ENCODE peak calls at places on chromosomes 3 and 15, in nine cellular contexts. Z is stomach, F is SK-N-MC, E is sigmoid colon, K is GM23338, L is HL-60, P is K562, B is GM12892, M is GM12891. O is an unnamed sample.

GRCh38 chr15:53658827-53659226 is 100.6 kb downstream of the WDR72 start:
- DNase-seq in Z (no peak), F (no peak), E (no peak), K (no peak), L (no peak), P (no peak), B (no peak), M (no peak), O (no peak)

GRCh38 chr15:29822685-29823459 is 604 bp upstream of the TJP1 start:
- DNase-seq in Z (peak), F (no peak), E (peak), K (peak), L (no peak), P (no peak), B (no peak), M (no peak), O (peak)

GRCh38 chr3:157631468-157631867 is 128.3 kb upstream of the VEPH1 start:
- DNase-seq in Z (no peak), F (no peak), E (no peak), K (no peak), L (no peak), P (no peak), B (no peak), M (no peak), O (no peak)

GRCh38 chr3:126116526-126116925 is 32.6 kb upstream of the SLC41A3 start:
- DNase-seq in Z (no peak), F (no peak), E (no peak), K (no peak), L (no peak), P (no peak), B (no peak), M (no peak), O (no peak)

GRCh38 chr3:85838921-85839320 is 880.1 kb downstream of the CADM2 start:
- DNase-seq in Z (no peak), F (no peak), E (no peak), K (no peak), L (no peak), P (no peak), B (no peak), M (no peak), O (no peak)

GRCh38 chr15:78421241-78421994 is 16.6 kb upstream of the IREB2 start:
- DNase-seq in Z (no peak), F (no peak), E (no peak), K (no peak), L (no peak), P (no peak), B (no peak), M (no peak), O (no peak)

GRCh38 chr3:36937492-36937891 is 7.4 kb downstream of the TRANK1 start:
- DNase-seq in Z (no peak), F (no peak), E (no peak), K (no peak), L (no peak), P (no peak), B (no peak), M (no peak), O (no peak)

GRCh38 chr3:28972921-28973320 is 307.9 kb upstream of the RBMS3 start:
- DNase-seq in Z (no peak), F (no peak), E (no peak), K (no peak), L (no peak), P (no peak), B (no peak), M (no peak), O (no peak)

GRCh38 chr15:74954515-74954914 is 2.1 kb downstream of the RPP25 start:
- DNase-seq in Z (no peak), F (no peak), E (no peak), K (no peak), L (no peak), P (peak), B (no peak), M (no peak), O (no peak)

GRCh38 chr15:84721381-84721780 is 5.4 kb upstream of the SEC11A start:
- DNase-seq in Z (no peak), F (no peak), E (no peak), K (no peak), L (no peak), P (no peak), B (no peak), M (no peak), O (no peak)

GRCh38 chr3:53154731-53155320 is 6.2 kb upstream of the PRKCD start:
- DNase-seq in Z (peak), F (no peak), E (no peak), K (no peak), L (no peak), P (no peak), B (no peak), M (no peak), O (no peak)

GRCh38 chr3:62803276-62803675 is 71.9 kb downstream of the CADPS start:
- DNase-seq in Z (no peak), F (no peak), E (no peak), K (no peak), L (no peak), P (no peak), B (no peak), M (no peak), O (no peak)

GRCh38 chr3:42898896-42899675 is 6.9 kb upstream of the ZNF662 start:
- DNase-seq in Z (no peak), F (no peak), E (no peak), K (peak), L (no peak), P (no peak), B (no peak), M (no peak), O (no peak)

GRCh38 chr15:40776537-40777141 is 6.9 kb downstream of the C15orf62 start:
- DNase-seq in Z (peak), F (no peak), E (no peak), K (no peak), L (no peak), P (no peak), B (no peak), M (no peak), O (peak)

GRCh38 chr3:42778644-42779043 is 5.6 kb upstream of the CCDC13 start:
- DNase-seq in Z (no peak), F (no peak), E (no peak), K (no peak), L (no peak), P (no peak), B (no peak), M (no peak), O (no peak)

GRCh38 chr3:135325096-135325495 is 530.0 kb downstream of the EPHB1 start:
- DNase-seq in Z (peak), F (no peak), E (no peak), K (no peak), L (no peak), P (no peak), B (no peak), M (no peak), O (no peak)

GRCh38 chr3:46903341-46904302 is 26.1 kb downstream of the PTH1R start:
- DNase-seq in Z (no peak), F (no peak), E (peak), K (no peak), L (no peak), P (peak), B (no peak), M (no peak), O (no peak)

GRCh38 chr15:76330281-76330680 is 6.3 kb upstream of the ISL2 start:
- DNase-seq in Z (peak), F (no peak), E (peak), K (peak), L (peak), P (peak), B (no peak), M (no peak), O (no peak)

GRCh38 chr3:128498901-128499530 is 6.0 kb upstream of the GATA2 start:
- DNase-seq in Z (no peak), F (no peak), E (peak), K (no peak), L (no peak), P (no peak), B (no peak), M (no peak), O (no peak)

GRCh38 chr3:9548991-9549390 is 4.6 kb downstream of the LHFPL4 start:
- DNase-seq in Z (no peak), F (no peak), E (no peak), K (no peak), L (no peak), P (no peak), B (no peak), M (no peak), O (no peak)

GRCh38 chr15:99141943-99142342 is 37.1 kb downstream of the SYNM start:
- DNase-seq in Z (no peak), F (no peak), E (no peak), K (no peak), L (no peak), P (no peak), B (no peak), M (no peak), O (no peak)

GRCh38 chr3:127706785-127707351 is 34.1 kb downstream of the ABTB1 start:
- DNase-seq in Z (no peak), F (no peak), E (peak), K (no peak), L (no peak), P (peak), B (no peak), M (no peak), O (no peak)

GRCh38 chr3:161314836-161315391 is 56.4 kb downstream of the SPTSSB start:
- DNase-seq in Z (no peak), F (no peak), E (no peak), K (no peak), L (no peak), P (no peak), B (no peak), M (no peak), O (no peak)

GRCh38 chr3:108125151-108125540 is 34.3 kb upstream of the CD47 start:
- DNase-seq in Z (no peak), F (no peak), E (no peak), K (no peak), L (no peak), P (no peak), B (no peak), M (no peak), O (no peak)

GRCh38 chr3:38614091-38614490 is 35.4 kb downstream of the SCN5A start:
- DNase-seq in Z (no peak), F (no peak), E (peak), K (no peak), L (no peak), P (no peak), B (no peak), M (no peak), O (no peak)

GRCh38 chr3:178100881-178101280 is 435.4 kb upstream of the KCNMB2 start:
- DNase-seq in Z (no peak), F (peak), E (no peak), K (no peak), L (no peak), P (no peak), B (no peak), M (no peak), O (no peak)

GRCh38 chr3:120177151-120177550 is 82.9 kb upstream of the GSK3B start:
- DNase-seq in Z (no peak), F (peak), E (no peak), K (peak), L (no peak), P (no peak), B (no peak), M (no peak), O (peak)

GRCh38 chr3:73624363-73625123 is at the start of gene PDZRN3:
- DNase-seq in Z (peak), F (no peak), E (peak), K (peak), L (no peak), P (no peak), B (no peak), M (no peak), O (peak)

GRCh38 chr3:115709135-115709534 is 85.8 kb downstream of the GAP43 start:
- DNase-seq in Z (no peak), F (no peak), E (no peak), K (no peak), L (no peak), P (no peak), B (no peak), M (no peak), O (no peak)

GRCh38 chr3:10265833-10266232 is 17.6 kb downstream of the TATDN2 start:
- DNase-seq in Z (no peak), F (no peak), E (peak), K (no peak), L (no peak), P (no peak), B (no peak), M (no peak), O (no peak)

GRCh38 chr15:44033894-44034293 is 161.2 kb downstream of the FRMD5 start:
- DNase-seq in Z (no peak), F (no peak), E (no peak), K (no peak), L (no peak), P (no peak), B (no peak), M (no peak), O (no peak)

GRCh38 chr15:51494411-51495314 is 127.9 kb downstream of the DMXL2 start:
- DNase-seq in Z (no peak), F (no peak), E (no peak), K (no peak), L (no peak), P (no peak), B (no peak), M (no peak), O (no peak)

GRCh38 chr15:43800286-43801136 is at the start of gene HYPK:
- DNase-seq in Z (peak), F (peak), E (peak), K (peak), L (peak), P (peak), B (peak), M (peak), O (peak)

GRCh38 chr15:45522931-45523331 is 376 bp upstream of the SLC30A4 start:
- DNase-seq in Z (no peak), F (no peak), E (no peak), K (peak), L (no peak), P (no peak), B (no peak), M (no peak), O (peak)

GRCh38 chr15:45521596-45522167 is 873 bp downstream of the SLC30A4 start:
- DNase-seq in Z (no peak), F (no peak), E (no peak), K (peak), L (no peak), P (no peak), B (no peak), M (peak), O (peak)

DNA sequence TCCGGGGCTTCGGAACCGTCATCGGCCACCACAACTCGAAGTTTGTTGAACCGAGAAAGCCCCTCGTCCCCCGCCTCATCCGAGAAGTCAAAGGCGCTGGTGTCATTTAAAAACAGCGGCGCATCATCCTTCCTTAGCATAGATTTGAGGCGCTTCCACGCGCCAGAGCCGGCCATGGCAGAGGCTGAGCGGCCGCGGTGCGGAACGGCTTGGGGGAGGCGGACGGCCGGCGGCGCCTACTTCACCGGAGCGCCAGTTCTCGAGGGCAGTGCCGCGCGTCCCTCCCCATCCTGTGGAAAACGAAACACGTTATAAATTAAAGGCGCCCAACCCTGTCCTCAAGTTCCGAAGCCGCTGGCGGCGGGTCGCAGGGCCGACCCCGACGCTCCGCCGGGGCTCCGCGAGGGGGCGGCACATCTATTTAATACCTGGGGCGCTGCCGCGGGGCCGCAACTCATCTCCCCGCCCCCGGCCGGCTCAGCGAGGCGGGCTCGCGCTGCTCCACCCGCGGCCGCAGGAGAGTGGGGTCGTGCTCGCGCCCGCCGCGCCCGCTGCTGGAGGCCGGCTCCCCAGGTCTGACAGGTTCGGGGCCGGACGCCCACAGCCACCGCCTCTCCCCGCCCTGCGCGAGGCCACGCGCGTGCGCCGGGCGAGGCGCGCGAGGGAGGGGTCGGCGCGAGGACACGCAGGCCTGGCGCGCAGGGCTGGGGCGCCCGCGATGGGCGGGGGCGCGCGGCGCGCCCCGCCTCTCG is at the start of gene SLC30A4:
- DNase-seq in Z (peak), F (no peak), E (peak), K (peak), L (peak), P (peak), B (peak), M (peak), O (peak)
- TF ChIP-seq POLR2AphosphoS5 in Z (no peak), F (no peak), E (no peak), K (no peak), L (no peak), P (no peak), B (no peak), M (no peak), O (no peak)

GRCh38 chr3:20099020-20099539 is 58.8 kb downstream of the KAT2B start:
- DNase-seq in Z (no peak), F (no peak), E (no peak), K (no peak), L (no peak), P (no peak), B (no peak), M (no peak), O (peak)

GRCh38 chr3:20103731-20104130 is 63.5 kb downstream of the KAT2B start:
- DNase-seq in Z (no peak), F (no peak), E (no peak), K (no peak), L (no peak), P (no peak), B (no peak), M (no peak), O (no peak)

GRCh38 chr3:20101041-20101440 is 60.8 kb downstream of the KAT2B start:
- DNase-seq in Z (no peak), F (no peak), E (no peak), K (no peak), L (no peak), P (no peak), B (no peak), M (no peak), O (no peak)

GRCh38 chr3:20097015-20097414 is 56.8 kb downstream of the KAT2B start:
- DNase-seq in Z (peak), F (no peak), E (no peak), K (no peak), L (no peak), P (no peak), B (no peak), M (no peak), O (peak)

GRCh38 chr3:20100106-20100605 is 59.9 kb downstream of the KAT2B start:
- DNase-seq in Z (no peak), F (no peak), E (no peak), K (no peak), L (no peak), P (no peak), B (no peak), M (no peak), O (no peak)
- TF ChIP-seq POLR2AphosphoS5 in Z (no peak), F (no peak), E (no peak), K (no peak), L (no peak), P (no peak), B (no peak), M (no peak), O (no peak)

DNA sequence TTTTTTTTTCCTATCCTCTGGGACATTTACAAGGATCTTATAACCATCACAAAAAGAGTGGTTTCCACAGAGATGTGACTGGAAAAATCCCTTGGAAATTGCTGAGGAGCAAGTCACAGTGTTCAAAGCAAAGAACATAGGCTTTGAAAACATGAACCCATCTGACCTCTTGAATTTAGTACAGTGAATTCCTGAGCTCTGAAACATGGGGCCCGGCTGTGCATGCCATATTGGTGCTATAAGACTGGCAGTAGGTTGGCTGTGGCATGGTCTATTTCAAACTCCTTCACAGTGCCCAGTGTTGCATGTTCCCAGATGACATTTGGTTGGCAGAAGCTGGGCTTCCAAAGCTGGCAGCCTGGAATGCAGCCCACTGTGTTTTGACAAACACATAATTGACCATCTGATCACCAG is 202.2 kb downstream of the TIGIT start:
- DNase-seq in Z (no peak), F (no peak), E (no peak), K (no peak), L (no peak), P (no peak), B (no peak), M (no peak), O (no peak)
- TF ChIP-seq POLR2AphosphoS5 in Z (peak), F (no peak), E (no peak), K (no peak), L (no peak), P (no peak), B (no peak), M (no peak), O (no peak)

DNA sequence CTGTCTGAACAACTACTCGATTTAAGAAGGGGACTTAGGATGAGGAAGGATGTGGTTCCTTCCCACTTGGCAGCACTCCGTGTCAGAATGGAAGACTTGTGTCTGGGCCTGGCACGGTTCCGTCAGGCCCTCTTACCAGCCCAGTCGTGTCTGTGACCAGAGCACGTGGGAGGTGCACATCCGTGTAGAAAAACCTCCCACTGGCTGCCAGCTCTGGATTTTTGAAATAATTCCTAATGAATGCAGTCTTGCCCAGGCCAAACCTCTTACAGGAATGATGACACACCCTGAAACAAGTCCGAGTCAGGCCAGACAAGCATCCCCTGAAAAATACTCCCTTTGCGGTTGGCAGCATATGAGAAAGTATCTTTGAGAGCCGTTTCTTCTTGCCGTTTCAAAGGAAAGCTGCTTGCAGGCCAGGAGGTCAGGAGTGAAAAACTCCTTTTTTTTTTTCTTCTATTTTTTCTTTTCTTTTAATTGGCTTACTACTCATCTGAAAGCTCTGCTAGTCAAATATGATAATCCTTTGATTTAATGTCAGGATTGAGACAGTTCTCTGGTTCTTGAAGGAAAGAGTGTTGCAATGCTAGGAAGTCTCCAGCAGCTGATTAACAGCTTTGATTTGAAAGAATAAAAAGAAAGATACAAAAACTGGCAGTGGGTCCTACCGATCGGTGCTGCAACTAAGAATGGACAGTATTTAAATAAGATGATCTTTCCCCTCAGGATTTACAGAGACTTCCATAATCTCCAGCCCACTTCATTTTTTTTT is 19.8 kb downstream of the IL1RAP start:
- DNase-seq in Z (no peak), F (no peak), E (peak), K (peak), L (no peak), P (no peak), B (no peak), M (no peak), O (peak)
- TF ChIP-seq POLR2AphosphoS5 in Z (peak), F (no peak), E (no peak), K (no peak), L (no peak), P (no peak), B (no peak), M (no peak), O (no peak)

O was measured in prostate gland.